ENCODE peak calls at places on chromosomes 6 and 20, in four cellular contexts. A is HepG2, D is HCT116, N is K562. E is an unnamed sample.

GRCh38 chr20:32130352-32130751 is 20.8 kb downstream of the TM9SF4 start:
- DNase-seq in A (no peak), D (no peak), N (no peak), E (no peak)

GRCh38 chr6:41560440-41561192 is 14.4 kb downstream of the FOXP4 start:
- DNase-seq in A (no peak), D (no peak), N (no peak), E (no peak)

GRCh38 chr6:158376650-158377081 is 64.4 kb downstream of the TULP4 start:
- DNase-seq in A (no peak), D (no peak), N (no peak), E (no peak)

GRCh38 chr6:87909849-87910248 is 137.8 kb upstream of the SPACA1 start:
- DNase-seq in A (no peak), D (no peak), N (no peak), E (no peak)

GRCh38 chr20:63837475-63837874 is 6.4 kb upstream of the ZBTB46 start:
- DNase-seq in A (no peak), D (no peak), N (no peak), E (no peak)

GRCh38 chr6:121516331-121516730 is 80.9 kb downstream of the GJA1 start:
- DNase-seq in A (no peak), D (no peak), N (no peak), E (no peak)

GRCh38 chr6:38105066-38105465 is 285.5 kb downstream of the ZFAND3 start:
- DNase-seq in A (no peak), D (no peak), N (no peak), E (no peak)

GRCh38 chr6:39273394-39273793 is 40.8 kb downstream of the KCNK17 start:
- DNase-seq in A (no peak), D (no peak), N (no peak), E (no peak)

GRCh38 chr6:128847481-128848168 is 35.3 kb upstream of the LAMA2 start:
- DNase-seq in A (no peak), D (no peak), N (no peak), E (no peak)

GRCh38 chr6:136408205-136408604 is 118.6 kb upstream of the BCLAF1 start:
- DNase-seq in A (no peak), D (no peak), N (no peak), E (no peak)

GRCh38 chr6:166529571-166529970 is 56.9 kb downstream of the RAMACL start:
- DNase-seq in A (no peak), D (no peak), N (no peak), E (no peak)

GRCh38 chr6:133474516-133474915 is 233.4 kb downstream of the EYA4 start:
- DNase-seq in A (no peak), D (no peak), N (no peak), E (no peak)

GRCh38 chr6:30151580-30151979 is 9.4 kb downstream of the TRIM10 start:
- DNase-seq in A (no peak), D (no peak), N (peak; percentile 64), E (no peak)

GRCh38 chr6:170102582-170103481 is 188.0 kb downstream of the DLL1 start:
- DNase-seq in A (no peak), D (no peak), N (no peak), E (no peak)

GRCh38 chr20:42024653-42025052 is 406.5 kb upstream of the CHD6 start:
- DNase-seq in A (no peak), D (no peak), N (peak; percentile 25), E (no peak)

GRCh38 chr6:135600086-135600702 is 102.7 kb upstream of the AHI1 start:
- DNase-seq in A (no peak), D (no peak), N (no peak), E (no peak)

GRCh38 chr6:25369450-25370086 is 90.4 kb downstream of the CARMIL1 start:
- DNase-seq in A (peak; percentile 23), D (no peak), N (no peak), E (no peak)

GRCh38 chr6:16337280-16337975 is 99.0 kb downstream of the GMPR start:
- DNase-seq in A (no peak), D (no peak), N (no peak), E (no peak)

GRCh38 chr6:24194968-24195700 is 69.1 kb downstream of the NRSN1 start:
- DNase-seq in A (peak; percentile 92), D (no peak), N (no peak), E (no peak)

GRCh38 chr6:13668291-13668928 is 43.2 kb downstream of the RANBP9 start:
- DNase-seq in A (no peak), D (no peak), N (peak; percentile 78), E (no peak)

GRCh38 chr6:144162977-144163376 is 12.7 kb downstream of the STX11 start:
- DNase-seq in A (no peak), D (no peak), N (no peak), E (no peak)

GRCh38 chr6:14228571-14228970 is 111.0 kb downstream of the CD83 start:
- DNase-seq in A (no peak), D (no peak), N (no peak), E (no peak)

GRCh38 chr6:48472535-48472934 is 361.5 kb upstream of the PTCHD4 start:
- DNase-seq in A (no peak), D (no peak), N (no peak), E (no peak)

GRCh38 chr20:1296922-1297321 is 30.8 kb downstream of the SNPH start:
- DNase-seq in A (no peak), D (no peak), N (no peak), E (no peak)

GRCh38 chr20:62252342-62252966 is 14.1 kb downstream of the OSBPL2 start:
- DNase-seq in A (no peak), D (no peak), N (no peak), E (no peak)

GRCh38 chr20:46800405-46800804 is 91.0 kb downstream of the SLC2A10 start:
- DNase-seq in A (no peak), D (no peak), N (no peak), E (no peak)

GRCh38 chr6:137234505-137234863 is 15.3 kb upstream of the IFNGR1 start:
- DNase-seq in A (no peak), D (no peak), N (no peak), E (no peak)

GRCh38 chr6:125944434-125944816 is 12.1 kb upstream of the HINT3 start:
- DNase-seq in A (peak; percentile 98), D (no peak), N (peak; percentile 30), E (no peak)

GRCh38 chr6:93087606-93088005 is 331.8 kb downstream of the EPHA7 start:
- DNase-seq in A (no peak), D (no peak), N (no peak), E (no peak)

GRCh38 chr6:78500299-78501089 is 366.9 kb upstream of the IRAK1BP1 start:
- DNase-seq in A (no peak), D (no peak), N (no peak), E (no peak)

GRCh38 chr6:71334768-71335167 is 46.2 kb downstream of the OGFRL1 start:
- DNase-seq in A (no peak), D (no peak), N (no peak), E (no peak)

GRCh38 chr6:15366003-15366535 is 120.2 kb downstream of the JARID2 start:
- DNase-seq in A (no peak), D (no peak), N (no peak), E (no peak)

DNA sequence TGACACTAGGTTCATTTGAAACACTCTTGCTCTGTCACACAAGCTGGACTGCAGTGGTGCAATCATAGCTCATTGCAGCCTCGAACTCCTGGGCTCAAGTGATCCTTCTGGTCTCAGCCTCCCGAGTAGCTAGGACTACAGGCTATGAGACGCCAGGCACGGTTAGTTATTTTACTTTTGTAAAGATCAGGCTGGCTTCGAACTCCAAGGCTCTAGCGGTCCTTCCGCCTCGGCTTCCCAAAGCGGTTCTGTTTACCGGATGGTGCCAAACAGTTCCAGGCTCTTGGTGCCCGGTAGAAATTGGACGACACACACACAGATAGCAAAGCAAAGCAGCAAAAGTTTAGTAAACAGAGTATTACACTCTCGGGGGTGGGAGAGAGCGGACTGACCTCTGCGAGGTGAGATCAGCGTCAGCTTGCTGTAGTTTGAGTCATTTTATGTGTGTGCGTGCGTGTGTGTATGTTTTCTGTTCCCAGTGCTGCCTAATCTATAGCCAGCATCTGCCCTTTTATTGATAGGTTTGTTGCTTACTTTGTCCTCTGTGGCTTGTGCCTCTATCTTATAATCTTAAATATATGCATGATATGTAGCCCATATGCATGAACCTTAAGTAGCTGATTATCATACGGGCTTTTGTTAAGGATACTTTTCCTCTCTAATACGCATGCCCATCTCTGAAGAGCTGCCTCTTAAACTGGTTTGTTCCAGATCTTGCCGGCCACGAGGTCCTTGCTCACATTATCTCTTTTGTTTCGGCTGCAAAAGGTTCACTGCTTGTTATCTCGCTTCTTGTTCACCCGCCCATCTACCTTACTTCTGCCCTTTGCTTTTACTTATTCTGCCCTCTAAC is 75.2 kb downstream of the OR2B2 start:
- DNase-seq in A (peak; percentile 86), D (peak; percentile 76), N (peak; percentile 95), E (peak; percentile 85)
- TF ChIP-seq REST in A (no peak), D (no peak), N (peak; percentile 52), E (no peak)

DNA sequence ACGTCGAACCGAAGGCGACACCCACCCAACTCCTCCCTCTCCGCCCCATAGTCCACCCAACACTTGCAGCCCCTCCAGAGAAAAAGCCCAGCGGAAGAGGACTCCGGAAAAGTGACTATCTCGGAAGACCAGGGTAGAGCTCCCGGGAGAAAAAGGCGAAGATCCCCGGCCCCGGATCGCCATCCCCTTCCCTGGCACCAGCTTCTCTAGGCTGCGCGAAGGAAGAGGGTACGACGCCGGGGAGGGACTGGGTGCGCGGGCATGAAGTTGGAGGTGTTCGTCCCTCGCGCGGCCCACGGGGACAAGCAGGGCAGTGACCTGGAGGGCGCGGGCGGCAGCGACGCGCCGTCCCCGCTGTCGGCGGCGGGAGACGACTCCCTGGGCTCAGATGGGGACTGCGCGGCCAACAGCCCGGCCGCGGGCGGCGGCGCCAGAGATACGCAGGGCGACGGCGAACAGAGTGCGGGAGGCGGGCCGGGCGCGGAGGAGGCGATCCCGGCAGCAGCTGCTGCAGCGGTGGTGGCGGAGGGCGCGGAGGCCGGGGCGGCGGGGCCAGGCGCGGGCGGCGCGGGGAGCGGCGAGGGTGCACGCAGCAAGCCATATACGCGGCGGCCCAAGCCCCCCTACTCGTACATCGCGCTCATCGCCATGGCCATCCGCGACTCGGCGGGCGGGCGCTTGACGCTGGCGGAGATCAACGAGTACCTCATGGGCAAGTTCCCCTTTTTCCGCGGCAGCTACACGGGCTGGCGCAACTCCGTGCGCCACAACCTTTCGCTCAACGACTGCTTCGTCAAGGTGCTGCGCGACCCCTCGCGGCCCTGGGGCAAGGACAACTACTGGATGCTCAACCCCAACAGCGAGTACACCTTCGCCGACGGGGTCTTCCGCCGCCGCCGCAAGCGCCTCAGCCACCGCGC is 806 bp downstream of the FOXQ1 start:
- DNase-seq in A (no peak), D (no peak), N (no peak), E (no peak)
- TF ChIP-seq TCF7L2 in A (no peak), D (no peak), N (no peak), E (no peak)

DNA sequence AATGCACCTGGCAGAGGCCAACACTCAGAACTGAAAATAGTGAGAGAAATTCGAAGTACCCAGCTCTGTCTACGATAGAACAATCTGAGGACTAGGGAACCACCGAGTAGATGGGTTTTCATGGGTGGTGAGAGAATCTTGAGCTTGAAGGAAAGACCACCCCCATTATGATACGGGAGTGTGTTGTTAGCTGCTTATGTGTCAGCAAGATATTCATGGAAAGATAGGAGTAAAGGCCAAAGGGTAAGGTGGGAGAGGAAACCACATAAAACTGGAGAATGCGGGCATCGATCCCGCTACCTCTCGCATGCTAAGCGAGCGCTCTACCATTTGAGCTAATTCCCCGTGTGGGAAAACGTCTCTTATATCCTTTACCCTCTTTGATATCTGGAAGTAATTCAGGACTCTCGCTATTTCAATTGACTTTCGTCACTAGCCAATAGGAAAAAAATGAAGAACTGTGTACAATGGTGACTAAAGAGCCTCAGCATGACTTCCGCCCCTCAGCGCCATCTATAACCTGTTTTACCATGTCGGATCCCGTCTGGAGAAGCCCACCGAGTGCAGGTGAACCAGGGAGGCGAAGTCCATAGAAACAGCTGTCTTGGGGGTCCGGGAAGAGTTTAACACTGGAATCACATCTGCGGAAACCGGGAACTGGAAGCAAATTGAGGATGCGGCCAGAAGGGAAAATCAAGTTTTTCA is 25.0 kb upstream of the ABT1 start:
- DNase-seq in A (peak; percentile 95), D (peak; percentile 87), N (peak; percentile 97), E (peak; percentile 98)
- H3K27ac ChIP-seq in A (peak overlapping the region; percentile 72), D (peak overlapping the region; percentile 51), N (peak overlapping the region; percentile 92), E (peak overlapping the region; percentile 80)

GRCh38 chr20:35601021-35601973 is 14.3 kb upstream of the SPAG4 start:
- DNase-seq in A (peak; percentile 35), D (no peak), N (peak; percentile 89), E (no peak)
- TF ChIP-seq REST in A (no peak), D (no peak), N (no peak), E (no peak)

E was measured in Panc1.